ENCODE peak calls at places on chromosomes 4 and X, in five cellular contexts. M is AG10803; K is nephron progenitor cell; A is activated naive CD4-positive, alpha-beta T cell; P is T-helper 1 cell. C is an unnamed sample.

GRCh38 chrX:147917700-147918694 is 6.3 kb downstream of the FMR1 start:
- DNase-seq in M (peak), K (no peak), A (no peak), P (peak), C (peak)

GRCh38 chrX:129622757-129623301 is 31.9 kb downstream of the APLN start:
- DNase-seq in M (no peak), K (no peak), A (no peak), P (no peak), C (no peak)

GRCh38 chr4:145904413-145905177 is 34.0 kb downstream of the ZNF827 start:
- DNase-seq in M (no peak), K (no peak), A (no peak), P (no peak), C (no peak)

GRCh38 chr4:56654238-56654632 is 26.9 kb downstream of the HOPX start:
- DNase-seq in M (no peak), K (no peak), A (no peak), P (no peak), C (no peak)

GRCh38 chrX:14056201-14056600 is 26.5 kb upstream of the GEMIN8 start:
- DNase-seq in M (peak), K (no peak), A (no peak), P (no peak), C (no peak)

GRCh38 chrX:46722742-46723568 is 36.0 kb downstream of the SLC9A7 start:
- DNase-seq in M (peak), K (no peak), A (no peak), P (no peak), C (peak)

GRCh38 chr4:105976913-105977312 is 81.6 kb downstream of the NPNT start:
- DNase-seq in M (no peak), K (no peak), A (no peak), P (no peak), C (no peak)

GRCh38 chrX:41180194-41180902 is 95.1 kb downstream of the USP9X start:
- DNase-seq in M (peak), K (peak), A (peak), P (peak), C (peak)

GRCh38 chr4:3862640-3863420 is 96.6 kb downstream of the ADRA2C start:
- DNase-seq in M (no peak), K (peak), A (no peak), P (no peak), C (no peak)

GRCh38 chr4:182895791-182896292 is 21.3 kb downstream of the DCTD start:
- DNase-seq in M (no peak), K (no peak), A (no peak), P (no peak), C (no peak)

GRCh38 chrX:52280812-52281211 is 88.0 kb upstream of the XAGE2 start:
- DNase-seq in M (no peak), K (no peak), A (no peak), P (no peak), C (no peak)

GRCh38 chr4:83340692-83341343 is 6.2 kb upstream of the HPSE start:
- DNase-seq in M (no peak), K (no peak), A (no peak), P (peak), C (no peak)

GRCh38 chr4:107423677-107424405 is 296.2 kb downstream of the PAPSS1 start:
- DNase-seq in M (peak), K (no peak), A (no peak), P (no peak), C (no peak)

GRCh38 chrX:152725409-152725808 is 8.1 kb downstream of the CSAG1 start:
- DNase-seq in M (no peak), K (no peak), A (no peak), P (no peak), C (no peak)

GRCh38 chr4:20444599-20445337 is 193.1 kb downstream of the SLIT2 start:
- DNase-seq in M (no peak), K (no peak), A (no peak), P (no peak), C (no peak)

GRCh38 chrX:57752866-57753265 is 72.8 kb upstream of the NLRP2B start:
- DNase-seq in M (no peak), K (no peak), A (no peak), P (no peak), C (no peak)

GRCh38 chr4:150389896-150390530 is 191.9 kb upstream of the MAB21L2 start:
- DNase-seq in M (no peak), K (no peak), A (no peak), P (no peak), C (no peak)

GRCh38 chr4:164438321-164438720 is 315.6 kb upstream of the SMIM31 start:
- DNase-seq in M (no peak), K (no peak), A (no peak), P (no peak), C (no peak)

GRCh38 chr4:57214654-57215411 is 104.6 kb upstream of the IGFBP7 start:
- DNase-seq in M (no peak), K (no peak), A (no peak), P (no peak), C (no peak)

GRCh38 chr4:187887886-187888285 is 107.7 kb upstream of the ZFP42 start:
- DNase-seq in M (no peak), K (no peak), A (no peak), P (no peak), C (no peak)

GRCh38 chr4:157043131-157043530 is 32.8 kb upstream of the GLRB start:
- DNase-seq in M (peak), K (peak), A (no peak), P (no peak), C (peak)

GRCh38 chrX:112826020-112826419 is 14.6 kb downstream of the AMOT start:
- DNase-seq in M (no peak), K (no peak), A (no peak), P (no peak), C (peak)

GRCh38 chr4:182918791-182919302 is 1.7 kb upstream of the DCTD start:
- DNase-seq in M (no peak), K (no peak), A (no peak), P (peak), C (no peak)

GRCh38 chr4:81069706-81070331 is 39.3 kb downstream of the BMP3 start:
- DNase-seq in M (peak), K (peak), A (no peak), P (peak), C (peak)

GRCh38 chrX:69140837-69141236 is 24.4 kb downstream of the PJA1 start:
- DNase-seq in M (no peak), K (no peak), A (no peak), P (no peak), C (no peak)

GRCh38 chrX:150587585-150588503 is 19.4 kb downstream of the MTM1 start:
- DNase-seq in M (peak), K (peak), A (peak), P (no peak), C (peak)

GRCh38 chr4:101835121-101835904 is 44.8 kb downstream of the BANK1 start:
- DNase-seq in M (peak), K (no peak), A (no peak), P (peak), C (peak)

GRCh38 chr4:11467931-11468330 is 39.2 kb upstream of the HS3ST1 start:
- DNase-seq in M (no peak), K (no peak), A (no peak), P (no peak), C (no peak)

GRCh38 chr4:74044676-74045075 is 6.2 kb upstream of the CXCL3 start:
- DNase-seq in M (peak), K (no peak), A (no peak), P (no peak), C (peak)

GRCh38 chr4:7360802-7361201 is 73.9 kb downstream of the PSAPL1 start:
- DNase-seq in M (no peak), K (no peak), A (no peak), P (no peak), C (no peak)

GRCh38 chrX:150240643-150240970 is 122.5 kb upstream of the MAMLD1 start:
- DNase-seq in M (no peak), K (no peak), A (no peak), P (no peak), C (no peak)

GRCh38 chr4:48073567-48074103 is 57.1 kb downstream of the NIPAL1 start:
- DNase-seq in M (no peak), K (no peak), A (no peak), P (no peak), C (no peak)

GRCh38 chr4:109321232-109321631 is 18.8 kb upstream of the COL25A1 start:
- DNase-seq in M (no peak), K (no peak), A (no peak), P (no peak), C (no peak)

GRCh38 chr4:104728380-104729122 is 233.9 kb upstream of the CXXC4 start:
- DNase-seq in M (peak), K (no peak), A (no peak), P (no peak), C (no peak)

GRCh38 chr4:42484630-42485029 is 87.3 kb downstream of the SHISA3 start:
- DNase-seq in M (no peak), K (no peak), A (no peak), P (no peak), C (no peak)

GRCh38 chrX:1618689-1619088 is 3.8 kb downstream of the ASMT start:
- DNase-seq in M (no peak), K (no peak), A (no peak), P (no peak), C (no peak)

GRCh38 chrX:41116948-41117347 is 31.7 kb downstream of the USP9X start:
- DNase-seq in M (no peak), K (no peak), A (no peak), P (peak), C (no peak)

GRCh38 chr4:40316333-40316781 is 18.8 kb upstream of the CHRNA9 start:
- DNase-seq in M (peak), K (no peak), A (no peak), P (peak), C (peak)

C was measured in AG08395.